ENCODE peak calls at places on chromosome 12, in four cellular contexts. G is activated T-helper 1 cell treated with anti-CD3 and anti-CD28 coated beads, Interleukin-2, amount 50 U/mL, for 16 hours; C is GM20000; W is activated CD8-positive, alpha-beta memory T cell treated with anti-CD3 and anti-CD28 coated beads for 24 hours. A is an unnamed sample.

GRCh38 chr12:114293073-114293472 is 112.9 kb downstream of the TBX5 start:
- DNase-seq in G (no peak), C (no peak), W (no peak), A (no peak)

GRCh38 chr12:56749364-56749763 is 2.8 kb downstream of the PRIM1 start:
- DNase-seq in G (no peak), C (no peak), W (no peak), A (no peak)

GRCh38 chr12:936377-937345 is 12.8 kb downstream of the RAD52 start:
- DNase-seq in G (no peak), C (no peak), W (no peak), A (no peak)

GRCh38 chr12:44431647-44432352 is 444.3 kb downstream of the NELL2 start:
- DNase-seq in G (no peak), C (peak), W (no peak), A (no peak)

GRCh38 chr12:56773113-56773512 is 10.0 kb downstream of the HSD17B6 start:
- DNase-seq in G (no peak), C (no peak), W (no peak), A (no peak)

GRCh38 chr12:19140381-19141236 is 11.1 kb downstream of the PLEKHA5 start:
- DNase-seq in G (no peak), C (no peak), W (no peak), A (no peak)

GRCh38 chr12:86137936-86138335 is 118.3 kb downstream of the MGAT4C start:
- DNase-seq in G (no peak), C (no peak), W (no peak), A (no peak)

GRCh38 chr12:62660763-62661162 is 194.1 kb downstream of the MON2 start:
- DNase-seq in G (no peak), C (no peak), W (no peak), A (no peak)

GRCh38 chr12:103877934-103878510 is 37.0 kb upstream of the NT5DC3 start:
- DNase-seq in G (peak), C (peak), W (peak), A (peak)

GRCh38 chr12:111443586-111443985 is 37.9 kb downstream of the SH2B3 start:
- DNase-seq in G (no peak), C (no peak), W (peak), A (no peak)

GRCh38 chr12:81229718-81230117 is 151.8 kb downstream of the ACSS3 start:
- DNase-seq in G (no peak), C (no peak), W (no peak), A (no peak)

GRCh38 chr12:128763395-128763794 is 60.4 kb downstream of the SLC15A4 start:
- DNase-seq in G (no peak), C (no peak), W (no peak), A (no peak)

GRCh38 chr12:22268406-22268805 is 66.1 kb downstream of the ST8SIA1 start:
- DNase-seq in G (no peak), C (no peak), W (no peak), A (no peak)

GRCh38 chr12:50234347-50234746 is 49.0 kb downstream of the LIMA1 start:
- DNase-seq in G (no peak), C (no peak), W (no peak), A (no peak)

GRCh38 chr12:55467836-55468235 is 2.1 kb downstream of the OR6C70 start:
- DNase-seq in G (no peak), C (no peak), W (no peak), A (no peak)

GRCh38 chr12:34601689-34602088 is 579.4 kb downstream of the ALG10 start:
- DNase-seq in G (no peak), C (no peak), W (no peak), A (no peak)

GRCh38 chr12:45259732-45260480 is 44.0 kb downstream of the ANO6 start:
- DNase-seq in G (no peak), C (no peak), W (no peak), A (no peak)

GRCh38 chr12:62379026-62379722 is 87.5 kb upstream of the MON2 start:
- DNase-seq in G (no peak), C (no peak), W (no peak), A (no peak)

GRCh38 chr12:98639526-98639925 is 5.1 kb downstream of the IKBIP start:
- DNase-seq in G (no peak), C (no peak), W (no peak), A (no peak)

GRCh38 chr12:80708535-80709328 is 1.3 kb downstream of the MYF6 start:
- DNase-seq in G (no peak), C (no peak), W (no peak), A (peak)

GRCh38 chr12:54009171-54010052 is 627 bp downstream of the HOXC8 start:
- DNase-seq in G (no peak), C (no peak), W (no peak), A (no peak)

GRCh38 chr12:28032811-28033537 is 60.4 kb upstream of the PTHLH start:
- DNase-seq in G (no peak), C (no peak), W (no peak), A (no peak)

GRCh38 chr12:30794591-30795409 is 40.0 kb upstream of the CAPRIN2 start:
- DNase-seq in G (no peak), C (no peak), W (no peak), A (no peak)

GRCh38 chr12:25254271-25254880 is 3.6 kb upstream of the KRAS start:
- DNase-seq in G (no peak), C (no peak), W (no peak), A (no peak)

GRCh38 chr12:53695148-53696138 is 19.6 kb upstream of the ATP5MC2 start:
- DNase-seq in G (peak), C (peak), W (peak), A (no peak)

GRCh38 chr12:110917961-110918360 is 2.4 kb downstream of the MYL2 start:
- DNase-seq in G (no peak), C (no peak), W (no peak), A (no peak)

A was measured in testis.